ENCODE peak calls at places on chromosomes 3 and 15, in seven cellular contexts. One of them, this sample, is unnamed.

GRCh38 chr3:23258110-23258509 is 55.0 kb downstream of the UBE2E2 start:
- DNase-seq in SK-N-SH: no peak
- DNase-seq in H1: no peak
- DNase-seq in HepG2: no peak
- DNase-seq in GM12878: no peak
- DNase-seq in K562: no peak
- DNase-seq in HCT116: no peak
- DNase-seq in this sample: no peak

GRCh38 chr3:134651347-134652041 is 672 bp upstream of the KY start:
- DNase-seq in HCT116: no peak
- DNase-seq in HepG2: no peak
- DNase-seq in H1: no peak
- DNase-seq in GM12878: no peak
- DNase-seq in K562: no peak
- DNase-seq in SK-N-SH: no peak
- DNase-seq in this sample: no peak

GRCh38 chr3:33372218-33373081 is 67.8 kb downstream of the UBP1 start:
- DNase-seq in GM12878: no peak
- DNase-seq in K562: peak; percentile 56
- DNase-seq in SK-N-SH: peak; percentile 55
- DNase-seq in H1: no peak
- DNase-seq in HepG2: no peak
- DNase-seq in HCT116: peak; percentile 70
- DNase-seq in this sample: peak; percentile 46

GRCh38 chr3:160129459-160130061 is 95.7 kb upstream of the C3orf80 start:
- DNase-seq in GM12878: peak; percentile 19
- DNase-seq in H1: no peak
- DNase-seq in HCT116: no peak
- DNase-seq in K562: no peak
- DNase-seq in SK-N-SH: no peak
- DNase-seq in HepG2: no peak
- DNase-seq in this sample: peak; percentile 68

GRCh38 chr15:59933607-59934006 is 70.5 kb upstream of the FOXB1 start:
- DNase-seq in HCT116: no peak
- DNase-seq in H1: no peak
- DNase-seq in GM12878: no peak
- DNase-seq in K562: no peak
- DNase-seq in SK-N-SH: no peak
- DNase-seq in HepG2: no peak
- DNase-seq in this sample: no peak

GRCh38 chr15:40115670-40116093 is 7.0 kb upstream of the BMF start:
- DNase-seq in HCT116: no peak
- DNase-seq in K562: no peak
- DNase-seq in H1: no peak
- DNase-seq in GM12878: peak; percentile 83
- DNase-seq in HepG2: peak; percentile 54
- DNase-seq in SK-N-SH: no peak
- DNase-seq in this sample: no peak

GRCh38 chr3:186425788-186426730 is 64.0 kb upstream of the DGKG start:
- DNase-seq in HepG2: no peak
- DNase-seq in H1: no peak
- DNase-seq in K562: no peak
- DNase-seq in SK-N-SH: no peak
- DNase-seq in HCT116: no peak
- DNase-seq in GM12878: no peak
- DNase-seq in this sample: no peak

GRCh38 chr3:115961390-115961789 is 338.1 kb downstream of the GAP43 start:
- DNase-seq in K562: no peak
- DNase-seq in GM12878: no peak
- DNase-seq in H1: no peak
- DNase-seq in HepG2: no peak
- DNase-seq in SK-N-SH: no peak
- DNase-seq in HCT116: no peak
- DNase-seq in this sample: no peak

GRCh38 chr3:172711457-172711800 is 562 bp upstream of the NCEH1 start:
- DNase-seq in HepG2: peak; percentile 36
- DNase-seq in HCT116: no peak
- DNase-seq in GM12878: no peak
- DNase-seq in SK-N-SH: peak; percentile 31
- DNase-seq in H1: no peak
- DNase-seq in K562: no peak
- DNase-seq in this sample: no peak

GRCh38 chr15:97501291-97501690 is 459.2 kb upstream of the ARRDC4 start:
- DNase-seq in GM12878: no peak
- DNase-seq in H1: no peak
- DNase-seq in SK-N-SH: no peak
- DNase-seq in HCT116: no peak
- DNase-seq in HepG2: no peak
- DNase-seq in K562: no peak
- DNase-seq in this sample: no peak

GRCh38 chr3:131067983-131068382 is 41.3 kb downstream of the NEK11 start:
- DNase-seq in K562: no peak
- DNase-seq in SK-N-SH: no peak
- DNase-seq in HCT116: no peak
- DNase-seq in GM12878: no peak
- DNase-seq in HepG2: no peak
- DNase-seq in H1: no peak
- DNase-seq in this sample: no peak

GRCh38 chr3:47984089-47984759 is 32.0 kb downstream of the MAP4 start:
- DNase-seq in HCT116: peak; percentile 42
- DNase-seq in SK-N-SH: no peak
- DNase-seq in GM12878: no peak
- DNase-seq in K562: no peak
- DNase-seq in HepG2: no peak
- DNase-seq in H1: no peak
- DNase-seq in this sample: no peak

GRCh38 chr3:159852821-159853505 is 135.7 kb upstream of the IL12A start:
- DNase-seq in HepG2: no peak
- DNase-seq in GM12878: no peak
- DNase-seq in H1: no peak
- DNase-seq in HCT116: no peak
- DNase-seq in K562: no peak
- DNase-seq in SK-N-SH: no peak
- DNase-seq in this sample: no peak

GRCh38 chr15:74209997-74210573 is 7.5 kb upstream of the STRA6 start:
- DNase-seq in HepG2: no peak
- DNase-seq in GM12878: no peak
- DNase-seq in H1: no peak
- DNase-seq in HCT116: no peak
- DNase-seq in SK-N-SH: no peak
- DNase-seq in K562: no peak
- DNase-seq in this sample: no peak

GRCh38 chr3:148601766-148602685 is 95.7 kb upstream of the AGTR1 start:
- DNase-seq in K562: no peak
- DNase-seq in HCT116: no peak
- DNase-seq in GM12878: no peak
- DNase-seq in H1: no peak
- DNase-seq in HepG2: peak; percentile 99
- DNase-seq in SK-N-SH: no peak
- DNase-seq in this sample: no peak

GRCh38 chr3:186828340-186828739 is 14.2 kb upstream of the ADIPOQ start:
- DNase-seq in HepG2: no peak
- DNase-seq in H1: no peak
- DNase-seq in HCT116: no peak
- DNase-seq in SK-N-SH: no peak
- DNase-seq in GM12878: no peak
- DNase-seq in K562: no peak
- DNase-seq in this sample: no peak

GRCh38 chr3:169161011-169161410 is 502.5 kb downstream of the MECOM start:
- DNase-seq in HepG2: no peak
- DNase-seq in GM12878: no peak
- DNase-seq in K562: no peak
- DNase-seq in SK-N-SH: no peak
- DNase-seq in HCT116: no peak
- DNase-seq in H1: no peak
- DNase-seq in this sample: no peak

GRCh38 chr3:165854696-165855095 is 17.5 kb upstream of the BCHE start:
- DNase-seq in HepG2: peak; percentile 1
- DNase-seq in K562: peak; percentile 5
- DNase-seq in H1: no peak
- DNase-seq in GM12878: no peak
- DNase-seq in SK-N-SH: peak; percentile 11
- DNase-seq in HCT116: no peak
- DNase-seq in this sample: no peak

GRCh38 chr3:58214484-58215316 is 3.9 kb upstream of the DNASE1L3 start:
- DNase-seq in HCT116: no peak
- DNase-seq in K562: no peak
- DNase-seq in H1: no peak
- DNase-seq in SK-N-SH: no peak
- DNase-seq in GM12878: peak; percentile 96
- DNase-seq in HepG2: no peak
- DNase-seq in this sample: no peak

GRCh38 chr3:30354972-30355371 is 251.4 kb upstream of the TGFBR2 start:
- DNase-seq in SK-N-SH: no peak
- DNase-seq in K562: no peak
- DNase-seq in H1: no peak
- DNase-seq in HepG2: peak; percentile 56
- DNase-seq in HCT116: no peak
- DNase-seq in GM12878: no peak
- DNase-seq in this sample: no peak

GRCh38 chr3:190883973-190884832 is 21.7 kb upstream of the GMNC start:
- DNase-seq in K562: peak; percentile 8
- DNase-seq in HCT116: peak; percentile 54
- DNase-seq in H1: peak; percentile 27
- DNase-seq in HepG2: peak; percentile 53
- DNase-seq in GM12878: no peak
- DNase-seq in SK-N-SH: peak; percentile 36
- DNase-seq in this sample: peak; percentile 56

GRCh38 chr3:45618081-45618509 is 23.5 kb downstream of the LIMD1 start:
- DNase-seq in GM12878: no peak
- DNase-seq in HCT116: no peak
- DNase-seq in SK-N-SH: no peak
- DNase-seq in H1: no peak
- DNase-seq in HepG2: no peak
- DNase-seq in K562: no peak
- DNase-seq in this sample: no peak

GRCh38 chr3:40382617-40382979 is 4.4 kb upstream of the ENTPD3 start:
- DNase-seq in GM12878: no peak
- DNase-seq in SK-N-SH: no peak
- DNase-seq in K562: peak; percentile 73
- DNase-seq in HCT116: no peak
- DNase-seq in HepG2: peak; percentile 10
- DNase-seq in H1: no peak
- DNase-seq in this sample: no peak

GRCh38 chr3:123552095-123552714 is 32.6 kb downstream of the HACD2 start:
- DNase-seq in GM12878: no peak
- DNase-seq in H1: no peak
- DNase-seq in SK-N-SH: peak; percentile 27
- DNase-seq in K562: peak; percentile 10
- DNase-seq in HepG2: peak; percentile 4
- DNase-seq in HCT116: no peak
- DNase-seq in this sample: no peak

GRCh38 chr3:40669176-40669575 is 144.4 kb downstream of the ZNF621 start:
- DNase-seq in K562: no peak
- DNase-seq in HepG2: peak; percentile 29
- DNase-seq in HCT116: no peak
- DNase-seq in H1: no peak
- DNase-seq in SK-N-SH: no peak
- DNase-seq in GM12878: no peak
- DNase-seq in this sample: no peak

GRCh38 chr15:78050851-78051250 is 26.7 kb downstream of the TBC1D2B start:
- DNase-seq in K562: no peak
- DNase-seq in H1: no peak
- DNase-seq in HepG2: no peak
- DNase-seq in HCT116: no peak
- DNase-seq in SK-N-SH: no peak
- DNase-seq in GM12878: no peak
- DNase-seq in this sample: no peak

GRCh38 chr3:122893754-122894668 is 99.1 kb downstream of the SLC49A4 start:
- DNase-seq in GM12878: no peak
- DNase-seq in K562: no peak
- DNase-seq in HCT116: no peak
- DNase-seq in H1: no peak
- DNase-seq in HepG2: peak; percentile 13
- DNase-seq in SK-N-SH: peak; percentile 49
- DNase-seq in this sample: no peak

GRCh38 chr3:111338059-111338698 is 203.8 kb upstream of the CD96 start:
- DNase-seq in K562: peak; percentile 3
- DNase-seq in H1: peak; percentile 15
- DNase-seq in SK-N-SH: peak; percentile 48
- DNase-seq in HepG2: peak; percentile 62
- DNase-seq in HCT116: peak; percentile 66
- DNase-seq in GM12878: no peak
- DNase-seq in this sample: no peak
- TF ChIP-seq SIN3A in K562: no peak
- TF ChIP-seq SIN3A in H1: no peak
- TF ChIP-seq SIN3A in SK-N-SH: no peak
- TF ChIP-seq SIN3A in HepG2: no peak
- TF ChIP-seq SIN3A in HCT116: no peak
- TF ChIP-seq SIN3A in GM12878: no peak
- TF ChIP-seq SIN3A in this sample: no peak

GRCh38 chr3:108437439-108437838 is 73.0 kb downstream of the MYH15 start:
- DNase-seq in GM12878: no peak
- DNase-seq in HCT116: no peak
- DNase-seq in K562: no peak
- DNase-seq in HepG2: no peak
- DNase-seq in H1: no peak
- DNase-seq in SK-N-SH: no peak
- DNase-seq in this sample: no peak
- TF ChIP-seq POLR2AphosphoS5 in GM12878: no peak
- TF ChIP-seq POLR2AphosphoS5 in HCT116: no peak
- TF ChIP-seq POLR2AphosphoS5 in K562: no peak
- TF ChIP-seq POLR2AphosphoS5 in HepG2: no peak
- TF ChIP-seq POLR2AphosphoS5 in H1: no peak
- TF ChIP-seq POLR2AphosphoS5 in SK-N-SH: no peak
- TF ChIP-seq POLR2AphosphoS5 in this sample: no peak

DNA sequence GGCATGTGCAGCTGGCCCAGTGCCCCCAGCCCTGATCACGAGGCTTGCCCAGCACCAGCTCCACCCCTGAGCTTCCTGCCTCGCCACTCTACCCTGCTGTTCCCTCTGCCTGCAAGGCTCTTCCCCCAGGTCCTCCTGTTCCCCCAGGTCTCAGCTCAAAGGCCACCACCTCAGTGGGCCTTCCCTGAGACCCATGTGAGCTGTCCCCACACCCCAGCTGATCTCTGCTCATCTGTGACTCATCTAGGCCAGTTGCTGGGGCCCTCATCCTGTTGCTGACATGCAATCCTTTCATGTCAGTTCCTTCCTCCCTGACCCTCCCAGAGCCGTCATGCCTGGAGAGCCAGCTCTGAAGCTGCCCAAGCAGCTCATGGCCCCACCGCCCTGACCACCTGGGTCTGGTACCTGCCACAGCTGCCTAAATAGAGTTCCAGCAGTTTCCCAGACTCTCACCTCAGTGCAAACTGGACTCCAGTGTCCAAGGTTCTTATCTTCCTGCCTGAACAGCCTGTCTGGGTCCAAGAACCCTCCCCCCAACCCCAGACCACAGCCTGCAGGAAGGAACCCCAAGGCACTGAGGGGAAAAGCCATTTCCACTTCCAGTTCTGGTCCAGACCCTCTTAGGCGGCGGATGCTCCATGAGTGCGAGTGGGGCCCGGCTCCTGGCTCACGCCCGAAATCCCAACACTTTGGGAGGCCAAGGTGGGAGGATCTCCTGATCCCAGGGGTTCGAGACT is 116.6 kb upstream of the IQSEC1 start:
- DNase-seq in K562: peak; percentile 35
- DNase-seq in HepG2: peak; percentile 90
- DNase-seq in HCT116: no peak
- DNase-seq in SK-N-SH: no peak
- DNase-seq in H1: no peak
- DNase-seq in GM12878: no peak
- DNase-seq in this sample: no peak
- TF ChIP-seq SIN3A in K562: no peak
- TF ChIP-seq SIN3A in HepG2: no peak
- TF ChIP-seq SIN3A in HCT116: no peak
- TF ChIP-seq SIN3A in SK-N-SH: no peak
- TF ChIP-seq SIN3A in H1: no peak
- TF ChIP-seq SIN3A in GM12878: no peak
- TF ChIP-seq SIN3A in this sample: no peak

GRCh38 chr3:7346364-7346763 is 485.4 kb downstream of the GRM7 start:
- DNase-seq in H1: no peak
- DNase-seq in HCT116: no peak
- DNase-seq in HepG2: no peak
- DNase-seq in K562: no peak
- DNase-seq in GM12878: no peak
- DNase-seq in SK-N-SH: no peak
- DNase-seq in this sample: no peak
- TF ChIP-seq POLR2AphosphoS5 in H1: no peak
- TF ChIP-seq POLR2AphosphoS5 in HCT116: no peak
- TF ChIP-seq POLR2AphosphoS5 in HepG2: no peak
- TF ChIP-seq POLR2AphosphoS5 in K562: no peak
- TF ChIP-seq POLR2AphosphoS5 in GM12878: no peak
- TF ChIP-seq POLR2AphosphoS5 in SK-N-SH: no peak
- TF ChIP-seq POLR2AphosphoS5 in this sample: no peak

This sample was measured in Panc1.